ENCODE peak calls at places on chromosomes 7 and 10, in eight cellular contexts. P, Z, L, A, I, M, X and G are unnamed samples.

GRCh38 chr7:130912910-130913720 is 179.1 kb upstream of the KLF14 start:
- DNase-seq in L (peak; percentile 46), P (peak; percentile 88), X (peak; percentile 95), Z (peak; percentile 66), A (peak; percentile 95), I (peak; percentile 100), M (no peak), G (no peak)

GRCh38 chr7:148402159-148402558 is 188.4 kb upstream of the C7orf33 start:
- DNase-seq in P (no peak), A (no peak), X (no peak), L (no peak), I (no peak), Z (no peak), M (no peak), G (no peak)

GRCh38 chr10:16891375-16892313 is 74.4 kb upstream of the RSU1 start:
- DNase-seq in M (no peak), Z (peak; percentile 35), P (peak; percentile 58), A (no peak), L (no peak), I (peak; percentile 96), X (peak; percentile 88), G (no peak)

GRCh38 chr7:132407764-132408163 is 168.5 kb downstream of the PLXNA4 start:
- DNase-seq in Z (no peak), M (no peak), A (no peak), P (no peak), X (no peak), L (no peak), I (peak; percentile 28), G (no peak)

GRCh38 chr7:102935450-102936110 is 22.8 kb downstream of the LRRC17 start:
- DNase-seq in I (peak; percentile 61), M (no peak), P (no peak), X (no peak), L (no peak), A (no peak), Z (no peak), G (no peak)

GRCh38 chr10:28375399-28376354 is 72.8 kb upstream of the MPP7 start:
- DNase-seq in Z (peak; percentile 45), M (no peak), L (no peak), A (no peak), I (peak; percentile 59), X (no peak), P (peak; percentile 76), G (no peak)

GRCh38 chr10:17428616-17429097 is 25.7 kb downstream of the ST8SIA6 start:
- DNase-seq in L (peak; percentile 13), Z (no peak), A (no peak), M (no peak), I (no peak), X (no peak), P (no peak), G (no peak)

GRCh38 chr10:25725917-25726716 is 207.9 kb upstream of the MYO3A start:
- DNase-seq in P (peak; percentile 46), I (peak; percentile 56), L (no peak), A (no peak), Z (peak; percentile 20), M (no peak), X (no peak), G (peak; percentile 37)

GRCh38 chr10:101495324-101495925 is 92.6 kb downstream of the POLL start:
- DNase-seq in Z (no peak), L (no peak), A (no peak), X (no peak), M (no peak), P (peak; percentile 1), I (peak; percentile 8), G (no peak)

GRCh38 chr10:16953270-16953669 is 136.0 kb upstream of the RSU1 start:
- DNase-seq in A (no peak), Z (no peak), I (no peak), X (no peak), M (no peak), L (no peak), P (no peak), G (no peak)

GRCh38 chr10:86285136-86285790 is 81.3 kb downstream of the GRID1 start:
- DNase-seq in A (peak; percentile 24), I (no peak), Z (no peak), L (no peak), X (no peak), P (no peak), M (no peak), G (no peak)

GRCh38 chr10:71608863-71609768 is 110.5 kb downstream of the C10orf105 start:
- DNase-seq in L (peak; percentile 40), A (no peak), Z (peak; percentile 54), M (peak; percentile 40), X (no peak), I (peak; percentile 56), P (peak; percentile 80), G (peak; percentile 70)

GRCh38 chr10:115827180-115827579 is 445.8 kb downstream of the GFRA1 start:
- DNase-seq in A (no peak), X (peak; percentile 29), L (no peak), P (no peak), I (peak; percentile 59), M (no peak), Z (no peak), G (no peak)

GRCh38 chr10:49369216-49370162 is 26.4 kb downstream of the DRGX start:
- DNase-seq in X (no peak), M (no peak), P (no peak), A (no peak), L (no peak), Z (no peak), I (no peak), G (no peak)

GRCh38 chr7:73738220-73738611 is 386 bp downstream of the ABHD11 start:
- DNase-seq in M (no peak), P (peak; percentile 53), I (peak; percentile 35), X (no peak), A (no peak), L (peak; percentile 47), Z (peak; percentile 86), G (no peak)

GRCh38 chr10:132271458-132272011 is 36.2 kb downstream of the STK32C start:
- DNase-seq in P (no peak), X (no peak), M (no peak), I (no peak), Z (no peak), A (no peak), L (no peak), G (no peak)

GRCh38 chr7:25519962-25520562 is 291.8 kb upstream of the NPVF start:
- DNase-seq in Z (no peak), X (no peak), L (no peak), I (no peak), M (no peak), A (no peak), P (no peak), G (no peak)

GRCh38 chr7:40921589-40922315 is 781.1 kb downstream of the INHBA start:
- DNase-seq in Z (no peak), A (no peak), M (no peak), L (no peak), X (no peak), I (no peak), P (no peak), G (no peak)

GRCh38 chr7:3461923-3462322 is 160.9 kb downstream of the SDK1 start:
- DNase-seq in A (no peak), P (no peak), Z (no peak), I (no peak), M (no peak), X (no peak), L (no peak), G (no peak)

GRCh38 chr7:5282464-5283316 is at the start of gene SLC29A4:
- DNase-seq in Z (no peak), M (no peak), I (no peak), X (no peak), A (no peak), P (peak; percentile 54), L (no peak), G (peak; percentile 72)

GRCh38 chr10:86288695-86289576 is 77.7 kb downstream of the GRID1 start:
- DNase-seq in X (no peak), P (no peak), I (no peak), Z (no peak), M (no peak), A (peak; percentile 14), L (no peak), G (no peak)

GRCh38 chr7:31811650-31812461 is 124.8 kb downstream of the PPP1R17 start:
- DNase-seq in A (no peak), P (no peak), I (peak; percentile 79), M (no peak), L (no peak), Z (no peak), X (peak; percentile 66), G (no peak)

GRCh38 chr10:121559321-121559720 is 38.9 kb downstream of the FGFR2 start:
- DNase-seq in P (no peak), L (no peak), M (no peak), Z (no peak), I (no peak), A (no peak), X (no peak), G (no peak)

GRCh38 chr10:63887026-63887589 is 365.9 kb downstream of the REEP3 start:
- DNase-seq in X (no peak), M (no peak), P (no peak), Z (no peak), I (no peak), A (no peak), L (no peak), G (no peak)

GRCh38 chr7:100875356-100875751 is 451 bp downstream of the SRRT start:
- DNase-seq in P (no peak), X (no peak), M (no peak), I (no peak), L (no peak), Z (peak; percentile 55), A (no peak), G (no peak)

GRCh38 chr7:103148994-103149807 is at the start of gene NAPEPLD:
- DNase-seq in I (peak; percentile 86), M (peak; percentile 85), X (peak; percentile 54), A (peak; percentile 71), Z (peak; percentile 89), P (peak; percentile 71), L (peak; percentile 32), G (peak; percentile 83)

GRCh38 chr10:2970190-2970823 is 97.0 kb upstream of the PFKP start:
- DNase-seq in M (no peak), Z (no peak), I (no peak), X (no peak), L (no peak), P (no peak), A (no peak), G (no peak)